ENCODE peak calls at places on chromosomes 6 and 20, in ten cellular contexts. X is T-cell; V is right cardiac atrium; N is HCEC 1CT; Z is AG09309; G is activated CD8-positive, alpha-beta memory T cell treated with anti-CD3 and anti-CD28 coated beads, Interleukin-2, amount 10 ng/mL, durations not matched to agents 7 days and 5 days; S is NCI-H2081; D is neural crest cell; I is GM13977; W is Calu3. H is an unnamed sample.
A peak's percentile ranks its signal among the peaks of the same experiment; 100 is the strongest.

GRCh38 chr6:21741221-21742109 is 147.9 kb downstream of the SOX4 start:
- DNase-seq in X (no peak), V (no peak), N (no peak), Z (no peak), G (no peak), S (no peak), D (no peak), I (no peak), W (no peak), H (no peak)

GRCh38 chr20:8361008-8361652 is 229.1 kb downstream of the PLCB1 start:
- DNase-seq in X (no peak), V (no peak), N (peak; percentile 75), Z (no peak), G (no peak), S (no peak), D (no peak), I (no peak), W (no peak), H (no peak)

GRCh38 chr20:5120189-5120484 is 379 bp upstream of the PCNA start:
- DNase-seq in X (no peak), V (no peak), N (no peak), Z (no peak), G (no peak), S (no peak), D (no peak), I (no peak), W (no peak), H (no peak)

GRCh38 chr20:4082406-4083102 is 67.2 kb upstream of the RNF24 start:
- DNase-seq in X (no peak), V (peak; percentile 80), N (peak; percentile 74), Z (no peak), G (peak; percentile 82), S (no peak), D (no peak), I (peak; percentile 40), W (no peak), H (no peak)

GRCh38 chr6:89321571-89321970 is 6.5 kb upstream of the GABRR2 start:
- DNase-seq in X (no peak), V (no peak), N (no peak), Z (no peak), G (no peak), S (no peak), D (no peak), I (no peak), W (no peak), H (no peak)

GRCh38 chr20:54668271-54669053 is 193.1 kb downstream of the DOK5 start:
- DNase-seq in X (no peak), V (no peak), N (no peak), Z (no peak), G (peak; percentile 42), S (no peak), D (peak; percentile 25), I (peak; percentile 29), W (peak; percentile 75), H (no peak)

GRCh38 chr20:35059110-35059509 is 33.5 kb downstream of the TRPC4AP start:
- DNase-seq in X (no peak), V (no peak), N (no peak), Z (no peak), G (no peak), S (no peak), D (no peak), I (no peak), W (no peak), H (no peak)

GRCh38 chr20:2752631-2753455 is 47.6 kb downstream of the CPXM1 start:
- DNase-seq in X (peak; percentile 29), V (peak; percentile 72), N (peak; percentile 14), Z (no peak), G (peak; percentile 52), S (peak; percentile 30), D (peak; percentile 53), I (no peak), W (peak; percentile 31), H (peak; percentile 33)

GRCh38 chr20:31560900-31561598 is 44.0 kb upstream of the ID1 start:
- DNase-seq in X (no peak), V (peak; percentile 10), N (peak; percentile 96), Z (peak; percentile 96), G (no peak), S (no peak), D (no peak), I (no peak), W (peak; percentile 87), H (no peak)

GRCh38 chr20:15069355-15069754 is 731.9 kb upstream of the FLRT3 start:
- DNase-seq in X (no peak), V (no peak), N (no peak), Z (no peak), G (no peak), S (no peak), D (no peak), I (no peak), W (no peak), H (no peak)

GRCh38 chr6:15569035-15569995 is 93.5 kb downstream of the DTNBP1 start:
- DNase-seq in X (no peak), V (no peak), N (no peak), Z (no peak), G (no peak), S (no peak), D (no peak), I (no peak), W (no peak), H (no peak)

GRCh38 chr6:4021862-4022715 is 56.8 kb downstream of the FAM217A start:
- DNase-seq in X (no peak), V (no peak), N (peak; percentile 35), Z (no peak), G (no peak), S (peak; percentile 7), D (no peak), I (no peak), W (no peak), H (no peak)

GRCh38 chr6:90131091-90131490 is 165.6 kb downstream of the BACH2 start:
- DNase-seq in X (no peak), V (no peak), N (no peak), Z (no peak), G (no peak), S (no peak), D (no peak), I (no peak), W (no peak), H (no peak)

GRCh38 chr20:32839227-32839981 is 19.3 kb upstream of the EFCAB8 start:
- DNase-seq in X (no peak), V (no peak), N (no peak), Z (no peak), G (peak; percentile 52), S (no peak), D (no peak), I (no peak), W (no peak), H (peak; percentile 54)

GRCh38 chr6:13397359-13398080 is 69.2 kb upstream of the TBC1D7 start:
- DNase-seq in X (no peak), V (no peak), N (no peak), Z (no peak), G (no peak), S (no peak), D (no peak), I (peak; percentile 71), W (peak; percentile 38), H (no peak)

GRCh38 chr6:124119591-124119990 is 315.9 kb downstream of the NKAIN2 start:
- DNase-seq in X (no peak), V (no peak), N (no peak), Z (no peak), G (no peak), S (peak; percentile 90), D (no peak), I (no peak), W (no peak), H (peak; percentile 4)

GRCh38 chr6:22112490-22112889 is 184.3 kb downstream of the PRL start:
- DNase-seq in X (no peak), V (no peak), N (no peak), Z (no peak), G (no peak), S (no peak), D (no peak), I (no peak), W (no peak), H (no peak)

GRCh38 chr6:2469428-2469827 is 224.0 kb upstream of the GMDS start:
- DNase-seq in X (no peak), V (no peak), N (no peak), Z (no peak), G (no peak), S (no peak), D (no peak), I (no peak), W (no peak), H (no peak)

GRCh38 chr6:137799950-137800568 is 67.0 kb upstream of the TNFAIP3 start:
- DNase-seq in X (peak; percentile 57), V (no peak), N (peak; percentile 72), Z (no peak), G (peak; percentile 77), S (no peak), D (no peak), I (peak; percentile 47), W (peak; percentile 41), H (no peak)

GRCh38 chr20:44622501-44623270 is 28.8 kb downstream of the ADA start:
- DNase-seq in X (no peak), V (peak; percentile 35), N (no peak), Z (no peak), G (no peak), S (no peak), D (no peak), I (no peak), W (no peak), H (no peak)

GRCh38 chr6:50333696-50334095 is 284.0 kb upstream of the DEFB112 start:
- DNase-seq in X (no peak), V (no peak), N (no peak), Z (no peak), G (no peak), S (no peak), D (no peak), I (no peak), W (no peak), H (no peak)

GRCh38 chr6:111718990-111719389 is 113.3 kb upstream of the TRAF3IP2 start:
- DNase-seq in X (no peak), V (no peak), N (peak; percentile 20), Z (no peak), G (no peak), S (no peak), D (no peak), I (no peak), W (no peak), H (no peak)

GRCh38 chr6:149043476-149044130 is 273.9 kb upstream of the TAB2 start:
- DNase-seq in X (no peak), V (no peak), N (peak; percentile 15), Z (no peak), G (peak; percentile 62), S (peak; percentile 15), D (peak; percentile 23), I (no peak), W (no peak), H (no peak)

GRCh38 chr6:85078071-85078470 is 313.7 kb upstream of the TBX18 start:
- DNase-seq in X (no peak), V (no peak), N (peak; percentile 97), Z (peak; percentile 93), G (no peak), S (no peak), D (no peak), I (no peak), W (peak; percentile 13), H (no peak)

GRCh38 chr6:14280006-14280510 is 162.5 kb downstream of the CD83 start:
- DNase-seq in X (no peak), V (no peak), N (no peak), Z (no peak), G (no peak), S (no peak), D (no peak), I (no peak), W (no peak), H (no peak)

GRCh38 chr6:103855750-103856149 is 1004.0 kb downstream of the HACE1 start:
- DNase-seq in X (no peak), V (no peak), N (no peak), Z (no peak), G (no peak), S (no peak), D (no peak), I (no peak), W (no peak), H (no peak)

GRCh38 chr20:17605131-17605660 is 35.3 kb downstream of the DSTN start:
- DNase-seq in X (no peak), V (no peak), N (no peak), Z (no peak), G (no peak), S (no peak), D (no peak), I (no peak), W (no peak), H (no peak)

GRCh38 chr20:54194724-54195438 is 13.0 kb upstream of the PFDN4 start:
- DNase-seq in X (no peak), V (no peak), N (peak; percentile 35), Z (no peak), G (no peak), S (no peak), D (no peak), I (no peak), W (peak; percentile 51), H (no peak)

H was measured in DMS79.